ENCODE peak calls at places on chromosomes 16 and 17, in five cellular contexts. B is H1, Q is mesenchymal stem cell, K is H9, J is neuronal stem cell. X is an unnamed sample.

GRCh38 chr17:79362996-79363305 is 247.9 kb downstream of the RBFOX3 start:
- DNase-seq in B (no peak), Q (no peak), K (no peak), J (no peak), X (no peak)

GRCh38 chr16:11208916-11209665 is 46.9 kb downstream of the SOCS1 start:
- DNase-seq in B (no peak), Q (no peak), K (no peak), J (no peak), X (peak; percentile 52)

GRCh38 chr16:27748868-27749546 is 199.1 kb downstream of the KATNIP start:
- DNase-seq in B (peak; percentile 31), Q (peak; percentile 79), K (peak; percentile 75), J (no peak), X (peak; percentile 83)

GRCh38 chr16:85490971-85491771 is 122.0 kb upstream of the GSE1 start:
- DNase-seq in B (no peak), Q (no peak), K (peak; percentile 60), J (no peak), X (no peak)

GRCh38 chr16:21161211-21161610 is 2.7 kb downstream of the LDAF1 start:
- DNase-seq in B (no peak), Q (no peak), K (no peak), J (no peak), X (no peak)

GRCh38 chr16:11824362-11824761 is 27.0 kb downstream of the RSL1D1 start:
- DNase-seq in B (no peak), Q (peak; percentile 26), K (no peak), J (no peak), X (peak; percentile 92)

GRCh38 chr17:33038740-33039139 is 47.1 kb downstream of the SPACA3 start:
- DNase-seq in B (peak; percentile 31), Q (peak; percentile 56), K (peak; percentile 90), J (peak; percentile 64), X (peak; percentile 56)

GRCh38 chr16:85238233-85238647 is 126.0 kb upstream of the CIBAR2 start:
- DNase-seq in B (no peak), Q (peak; percentile 83), K (peak; percentile 75), J (no peak), X (no peak)

GRCh38 chr17:43591750-43592562 is 45.8 kb upstream of the ETV4 start:
- DNase-seq in B (no peak), Q (peak; percentile 66), K (no peak), J (no peak), X (no peak)

GRCh38 chr17:28380572-28380907 is 9.0 kb downstream of the SARM1 start:
- DNase-seq in B (no peak), Q (no peak), K (no peak), J (no peak), X (no peak)
- H2BK12ac ChIP-seq in B (no peak overlapping the region), Q (no peak overlapping the region), K (no peak overlapping the region), J (no peak overlapping the region), X (no peak overlapping the region)

DNA sequence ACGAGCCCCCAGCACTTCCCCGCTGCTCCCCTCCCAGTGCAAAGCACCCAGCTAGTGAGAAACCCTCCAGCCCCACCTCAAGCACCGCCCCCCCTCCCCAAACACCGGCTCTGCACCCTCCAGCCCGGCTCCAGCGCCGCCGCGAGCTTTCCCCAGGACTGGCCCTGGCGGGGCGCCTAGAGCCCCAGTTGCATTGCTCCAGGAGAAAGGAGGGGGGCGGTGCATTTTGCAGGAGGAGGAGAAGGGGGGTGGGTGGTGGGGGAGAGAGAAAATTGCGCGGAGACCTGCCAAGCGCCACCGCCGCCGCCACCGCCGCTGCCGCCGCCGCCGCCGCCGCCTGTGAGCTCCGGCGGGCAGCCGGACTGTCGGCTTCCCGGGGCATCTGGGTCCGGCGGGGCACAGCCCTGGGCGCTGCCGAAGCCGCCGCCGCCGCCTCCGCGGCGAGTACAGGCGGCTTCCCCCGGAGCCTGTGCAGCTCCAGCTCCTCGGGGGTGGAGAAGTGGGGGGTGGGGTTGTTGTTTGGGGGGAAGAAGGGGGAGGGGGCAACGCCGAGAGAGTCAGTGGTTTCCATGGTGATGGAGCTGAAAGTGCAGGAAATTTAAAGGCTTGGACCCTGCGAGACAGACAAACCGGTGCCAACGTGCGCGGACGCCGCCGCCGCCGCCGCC is at the start of gene NOG:
- DNase-seq in B (no peak), Q (peak; percentile 77), K (peak; percentile 73), J (peak; percentile 77), X (peak; percentile 61)
- H2AFZ ChIP-seq in B (peak within 1 kb of the TSS; percentile 72), Q (peak within 1 kb of the TSS; percentile 60), K (no peak within 1 kb of the TSS), J (peak within 1 kb of the TSS; percentile 97), X (peak within 1 kb of the TSS; percentile 99)

GRCh38 chr17:80785477-80786178 is 206.0 kb upstream of the CHMP6 start:
- DNase-seq in B (no peak), Q (no peak), K (peak; percentile 29), J (no peak), X (no peak)

GRCh38 chr17:80789356-80789902 is 202.2 kb upstream of the CHMP6 start:
- DNase-seq in B (no peak), Q (peak; percentile 97), K (peak; percentile 19), J (no peak), X (no peak)

GRCh38 chr17:80786887-80787286 is 204.8 kb upstream of the CHMP6 start:
- DNase-seq in B (no peak), Q (no peak), K (no peak), J (no peak), X (no peak)

GRCh38 chr17:80783971-80784370 is 207.7 kb upstream of the CHMP6 start:
- DNase-seq in B (no peak), Q (no peak), K (no peak), J (no peak), X (no peak)

GRCh38 chr17:80786470-80786869 is 205.2 kb upstream of the CHMP6 start:
- DNase-seq in B (no peak), Q (no peak), K (peak; percentile 49), J (no peak), X (no peak)
- H2BK5ac ChIP-seq in B (no peak overlapping the region), Q (no peak overlapping the region), K (no peak overlapping the region), J (no peak overlapping the region), X (no peak overlapping the region)

GRCh38 chr17:35314415-35315216 is 58.8 kb downstream of the SLFN11 start:
- DNase-seq in B (no peak), Q (no peak), K (peak; percentile 40), J (no peak), X (no peak)
- H2BK12ac ChIP-seq in B (peak overlapping the region; percentile 39), Q (no peak overlapping the region), K (no peak overlapping the region), J (no peak overlapping the region), X (no peak overlapping the region)

DNA sequence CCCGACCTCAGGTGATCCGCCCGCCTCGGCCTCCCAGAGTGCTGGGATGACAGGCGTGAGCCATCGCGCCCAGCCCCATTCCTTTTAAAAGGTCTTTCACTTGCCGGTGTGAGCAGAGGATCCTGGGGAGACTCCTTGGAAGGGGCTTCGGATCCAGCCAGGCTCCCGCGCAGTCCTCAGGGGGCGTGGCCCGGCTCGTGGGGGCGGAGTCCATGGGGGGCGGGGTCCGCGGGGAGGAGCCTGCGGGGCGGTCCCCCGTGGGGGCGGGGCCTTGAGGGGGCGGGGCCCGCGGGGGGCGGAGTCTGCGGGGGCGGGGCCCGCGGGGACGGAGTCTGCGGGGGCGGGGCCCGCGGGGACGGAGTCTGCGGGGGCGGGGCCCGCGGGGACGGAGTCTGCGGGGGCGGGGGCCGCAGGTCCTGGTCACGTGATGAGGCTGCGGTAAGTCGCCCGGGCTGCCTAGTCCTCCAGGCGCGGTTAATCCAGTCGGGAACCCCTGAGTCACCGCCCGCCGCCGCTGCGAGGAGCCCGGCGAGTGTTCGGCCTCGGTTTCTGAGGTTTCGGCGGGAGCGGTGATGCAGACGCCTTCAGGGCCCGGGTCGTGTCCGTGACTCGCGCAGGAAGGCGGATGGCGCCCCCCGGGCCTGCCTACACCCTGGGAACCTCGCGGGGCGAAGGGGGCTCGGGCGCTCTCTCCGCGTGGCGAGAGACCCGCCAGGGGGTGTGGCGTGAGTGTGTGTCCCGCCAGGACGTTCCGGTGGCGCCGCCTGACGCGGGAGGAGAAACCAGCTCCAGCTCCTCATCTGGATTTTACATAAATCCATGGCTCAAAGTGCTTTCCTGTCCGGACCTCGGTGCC is 23.6 kb upstream of the ABR start:
- DNase-seq in B (no peak), Q (peak; percentile 82), K (peak; percentile 92), J (peak; percentile 73), X (peak; percentile 75)
- H2AFZ ChIP-seq in B (peak overlapping the region; percentile 70), Q (peak overlapping the region; percentile 87), K (no peak overlapping the region), J (peak overlapping the region; percentile 99), X (peak overlapping the region; percentile 56)

X was measured in trophoblast cell.